ENCODE peak calls at places on chromosomes 4 and X, in ten cellular contexts. U is fibroblast of lung, D is HL-60, A is astrocyte of the cerebellum, E is GM06990, Y is A549, J is foreskin fibroblast, H is AG09309, X is prostate gland, S is fibroblast of mammary gland. W is an unnamed sample.

GRCh38 chr4:40241026-40241425 is 44.2 kb downstream of the RHOH start:
- DNase-seq in U (no peak), D (no peak), Y (no peak), A (no peak), X (no peak), J (no peak), S (no peak), E (no peak), H (no peak), W (no peak)

GRCh38 chrX:143304518-143304917 is 212.8 kb downstream of the SPANXN3 start:
- DNase-seq in H (no peak), E (no peak), A (no peak), Y (no peak), J (no peak), S (no peak), U (no peak), D (no peak), X (no peak), W (no peak)

GRCh38 chr4:139641218-139641617 is 24.4 kb upstream of the MGST2 start:
- DNase-seq in E (no peak), A (no peak), D (no peak), J (peak), X (no peak), H (no peak), S (peak), Y (peak), U (peak), W (no peak)

GRCh38 chrX:51802917-51803688 is 59.9 kb downstream of the GSPT2 start:
- DNase-seq in D (peak), H (no peak), X (peak), U (peak), A (peak), J (peak), Y (peak), S (peak), E (peak), W (no peak)

GRCh38 chr4:123783936-123784335 is 387.3 kb downstream of the SPRY1 start:
- DNase-seq in S (peak), J (peak), E (no peak), Y (no peak), D (no peak), X (no peak), U (peak), H (no peak), A (no peak), W (peak)

GRCh38 chr4:1759170-1759817 is 33.8 kb upstream of the FGFR3 start:
- DNase-seq in U (no peak), E (no peak), D (no peak), J (no peak), H (no peak), S (no peak), Y (no peak), A (no peak), X (no peak), W (no peak)

GRCh38 chr4:94466923-94467322 is 15.2 kb downstream of the PDLIM5 start:
- DNase-seq in S (no peak), A (no peak), E (no peak), Y (no peak), J (no peak), D (no peak), U (no peak), X (no peak), H (no peak), W (no peak)

GRCh38 chr4:92101609-92102231 is 202.0 kb upstream of the GRID2 start:
- DNase-seq in J (peak), U (peak), D (peak), X (no peak), A (peak), Y (no peak), H (no peak), E (no peak), S (peak), W (no peak)

GRCh38 chrX:40513012-40513411 is 67.8 kb upstream of the ATP6AP2 start:
- DNase-seq in H (no peak), E (no peak), S (no peak), J (no peak), A (no peak), U (no peak), D (no peak), Y (no peak), X (no peak), W (no peak)

GRCh38 chrX:72101597-72102037 is 30.1 kb downstream of the RTL5 start:
- DNase-seq in D (peak), U (no peak), J (no peak), A (no peak), S (no peak), X (no peak), E (no peak), H (no peak), Y (no peak), W (no peak)

GRCh38 chr4:2304877-2305561 is 43.1 kb upstream of the MXD4 start:
- DNase-seq in Y (no peak), D (no peak), U (no peak), S (no peak), E (no peak), A (no peak), J (no peak), X (no peak), H (no peak), W (no peak)

GRCh38 chr4:74317616-74318256 is 9.5 kb downstream of the EPGN start:
- DNase-seq in A (no peak), S (peak), U (no peak), H (no peak), Y (no peak), D (no peak), E (no peak), J (peak), X (no peak), W (no peak)

GRCh38 chr4:87896020-87896621 is 63.4 kb downstream of the MEPE start:
- DNase-seq in U (peak), D (peak), J (peak), Y (peak), E (no peak), H (peak), X (no peak), A (peak), S (peak), W (peak)

GRCh38 chr4:80153800-80154546 is 43.3 kb upstream of the PRDM8 start:
- DNase-seq in A (peak), H (no peak), J (peak), X (no peak), D (no peak), S (peak), Y (no peak), U (peak), E (no peak), W (no peak)

GRCh38 chr4:139242511-139243051 is 37.4 kb downstream of the MGARP start:
- DNase-seq in D (no peak), X (no peak), E (no peak), H (peak), S (peak), Y (no peak), J (peak), A (no peak), U (peak), W (peak)

GRCh38 chr4:5205981-5206380 is 154.7 kb downstream of the STK32B start:
- DNase-seq in D (no peak), S (no peak), J (no peak), X (no peak), Y (no peak), E (no peak), H (no peak), A (no peak), U (peak), W (no peak)

GRCh38 chr4:32917586-32917985 is 2197.4 kb downstream of the PCDH7 start:
- DNase-seq in D (no peak), H (no peak), E (no peak), Y (no peak), U (no peak), X (no peak), S (no peak), J (no peak), A (no peak), W (no peak)

GRCh38 chrX:34875204-34875603 is 67.4 kb upstream of the FAM47B start:
- DNase-seq in S (peak), Y (peak), E (no peak), D (no peak), X (no peak), J (peak), U (peak), H (peak), A (peak), W (no peak)

GRCh38 chrX:23493941-23494374 is 159.3 kb downstream of the PTCHD1 start:
- DNase-seq in E (peak), U (peak), A (no peak), S (peak), Y (peak), D (no peak), J (no peak), X (no peak), H (no peak), W (no peak)

GRCh38 chr4:40564004-40564403 is 65.7 kb downstream of the RBM47 start:
- DNase-seq in Y (no peak), J (no peak), E (no peak), X (no peak), S (peak), H (no peak), D (peak), A (no peak), U (peak), W (no peak)

GRCh38 chr4:90328558-90328957 is 201.4 kb downstream of the CCSER1 start:
- DNase-seq in H (no peak), A (peak), E (no peak), U (peak), Y (no peak), S (peak), J (peak), D (peak), X (no peak), W (no peak)

GRCh38 chr4:7518871-7519637 is 84.3 kb upstream of the PSAPL1 start:
- DNase-seq in J (no peak), E (no peak), Y (no peak), H (no peak), X (peak), D (no peak), A (no peak), S (no peak), U (no peak), W (no peak)

GRCh38 chr4:158313566-158313965 is 103.3 kb downstream of the TMEM144 start:
- DNase-seq in D (no peak), S (peak), H (no peak), E (no peak), U (peak), Y (no peak), X (no peak), J (peak), A (no peak), W (no peak)

GRCh38 chrX:102627640-102628039 is 23.6 kb upstream of the GPRASP1 start:
- DNase-seq in J (no peak), X (no peak), A (no peak), Y (no peak), U (no peak), E (no peak), S (no peak), H (no peak), D (no peak), W (no peak)

GRCh38 chr4:83212041-83212851 is 72.4 kb downstream of the COQ2 start:
- DNase-seq in A (no peak), J (no peak), H (no peak), S (no peak), E (peak), Y (no peak), U (no peak), X (no peak), D (no peak), W (no peak)

GRCh38 chr4:34771632-34772031 is 1472.7 kb downstream of the ARAP2 start:
- DNase-seq in S (no peak), Y (peak), D (no peak), U (no peak), J (no peak), X (no peak), E (no peak), H (no peak), A (no peak), W (no peak)

GRCh38 chr4:151204925-151205524 is 71.9 kb upstream of the PRSS48 start:
- DNase-seq in X (no peak), U (no peak), J (no peak), Y (peak), S (no peak), E (no peak), D (no peak), H (no peak), A (no peak), W (no peak)

GRCh38 chrX:43456906-43457305 is 199.2 kb upstream of the MAOA start:
- DNase-seq in H (no peak), D (no peak), A (no peak), J (no peak), U (no peak), X (no peak), E (no peak), Y (no peak), S (no peak), W (no peak)

GRCh38 chrX:135923353-135923752 is 29.8 kb downstream of the SAGE1 start:
- DNase-seq in X (no peak), E (no peak), U (no peak), D (no peak), A (no peak), H (no peak), J (no peak), S (no peak), Y (peak), W (no peak)

GRCh38 chrX:101958139-101958538 is 26.3 kb upstream of the ZMAT1 start:
- DNase-seq in X (no peak), U (no peak), H (no peak), D (no peak), A (no peak), S (peak), J (peak), E (no peak), Y (no peak), W (no peak)

GRCh38 chr4:156109943-156110925 is 156.6 kb upstream of the CTSO start:
- DNase-seq in X (peak), H (no peak), Y (peak), A (no peak), E (no peak), U (peak), S (peak), D (peak), J (peak), W (no peak)
- TF ChIP-seq CTCF in X (no peak), H (peak), Y (no peak), A (peak), E (peak), U (no peak), S (peak), D (no peak), J (no peak), W (peak)

DNA sequence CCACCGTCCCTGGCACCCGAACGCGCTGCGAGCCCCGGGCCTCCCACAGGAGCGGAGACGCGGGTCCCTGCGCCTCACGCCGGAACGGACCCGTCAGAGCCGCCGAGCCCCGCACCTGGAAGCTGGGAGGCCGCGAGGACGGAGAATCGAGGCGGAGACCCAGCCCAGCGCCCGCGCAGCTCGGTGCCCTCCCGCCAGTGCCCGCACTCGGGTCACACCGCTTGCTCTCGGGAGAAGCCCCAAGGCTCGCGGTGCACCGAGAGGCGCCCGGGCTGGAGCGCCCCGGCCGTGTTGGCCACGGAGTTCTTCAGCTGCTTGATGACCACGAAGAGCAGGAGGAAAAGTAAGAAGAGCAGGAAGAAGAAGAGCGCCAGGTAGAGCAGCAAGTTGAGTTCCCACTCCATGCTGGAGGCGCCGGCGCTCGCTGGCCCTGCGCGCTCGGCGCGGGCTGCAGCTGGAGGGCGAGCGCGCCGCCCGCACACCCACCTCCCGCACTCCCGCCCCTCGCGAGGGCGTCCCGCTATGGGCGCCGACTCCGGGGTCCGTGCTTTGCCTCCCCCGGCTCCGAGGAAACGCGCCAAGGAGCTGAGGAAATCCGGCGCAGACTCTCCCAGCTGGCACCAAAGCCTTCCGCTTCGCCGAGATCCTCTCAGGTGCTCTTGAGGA is at the start of gene SMIM43:
- DNase-seq in H (no peak), A (no peak), D (no peak), E (peak), J (peak), X (no peak), U (peak), S (no peak), Y (no peak), W (no peak)
- H3K4me3 ChIP-seq in H (peak), A (peak), D (peak), E (peak), J (peak), X (peak), U (peak), S (peak), Y (peak), W (peak)

DNA sequence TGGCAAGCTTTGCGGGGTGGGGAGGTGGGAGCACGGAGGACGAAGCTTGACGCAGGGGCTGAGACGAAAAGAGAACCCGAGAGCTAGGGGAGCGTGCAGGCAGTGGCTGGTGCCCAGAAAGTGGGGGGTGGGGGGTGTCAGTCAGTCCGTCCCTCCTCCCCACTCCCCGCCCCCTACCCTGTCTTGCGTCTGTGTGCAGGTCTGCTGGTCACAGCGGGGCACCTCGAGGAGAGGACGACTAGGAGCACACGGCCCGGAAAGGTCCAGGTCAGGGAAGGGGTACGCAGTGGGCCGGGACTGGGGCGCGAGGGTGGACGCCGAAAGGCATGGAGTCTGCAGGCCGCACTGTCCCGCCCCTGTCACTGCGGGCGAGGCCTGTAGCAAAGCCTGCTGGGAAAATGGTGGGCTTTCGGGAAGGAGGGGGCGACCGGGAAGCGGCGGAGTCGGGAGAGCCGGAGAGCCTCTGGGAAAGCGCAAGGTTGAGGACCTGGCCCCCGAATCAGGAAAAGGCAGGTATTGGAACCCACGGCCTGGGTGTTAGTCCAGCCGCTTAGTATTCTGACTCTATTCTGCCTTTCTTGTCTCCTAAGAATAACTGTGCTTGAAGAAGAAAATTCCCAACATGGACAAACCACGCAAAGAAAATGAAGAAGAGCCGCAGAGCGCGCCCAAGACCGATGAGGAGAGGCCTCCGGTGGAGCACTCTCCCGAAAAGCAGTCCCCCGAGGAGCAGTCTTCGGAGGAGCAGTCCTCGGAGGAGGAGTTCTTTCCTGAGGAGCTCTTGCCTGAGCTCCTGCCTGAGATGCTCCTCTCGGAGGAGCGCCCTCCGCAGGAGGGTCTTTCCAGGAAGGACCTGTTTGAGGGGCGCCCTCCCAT is 758 bp downstream of the TCEAL1 start:
- DNase-seq in X (peak), Y (peak), S (peak), U (peak), J (peak), A (no peak), H (peak), D (no peak), E (peak), W (no peak)
- TF ChIP-seq CTCF in X (peak), Y (peak), S (peak), U (peak), J (peak), A (peak), H (peak), D (no peak), E (peak), W (peak)

DNA sequence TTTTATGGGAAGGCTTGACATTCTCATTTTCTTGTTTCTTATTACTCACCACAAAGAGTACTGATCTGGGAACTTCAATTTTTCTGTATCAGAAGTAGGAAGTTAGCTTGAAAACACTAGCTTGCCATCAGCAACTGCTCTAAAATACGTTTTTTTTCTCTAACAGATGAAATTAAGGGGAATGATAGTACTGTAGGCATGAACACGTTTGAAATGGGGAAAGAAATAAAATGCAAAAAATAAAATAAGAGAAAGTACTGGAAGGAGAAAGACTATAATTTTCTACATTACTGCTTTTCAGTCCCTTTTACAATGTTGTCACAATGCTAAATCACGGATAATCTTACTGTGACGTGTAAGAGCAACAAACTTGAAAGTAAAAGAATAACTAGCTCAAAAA is 1.5 kb downstream of the RADX start:
- DNase-seq in S (no peak), Y (no peak), E (no peak), J (peak), A (no peak), X (no peak), H (no peak), U (no peak), D (no peak), W (no peak)
- H3K4me3 ChIP-seq in S (no peak), Y (no peak), E (peak), J (peak), A (peak), X (no peak), H (no peak), U (no peak), D (no peak), W (no peak)

GRCh38 chr4:72909461-72909860 is 160.1 kb downstream of the COX18 start:
- DNase-seq in X (peak), D (no peak), A (no peak), S (no peak), Y (no peak), U (no peak), J (no peak), E (no peak), H (no peak), W (no peak)
- TF ChIP-seq CTCF in X (peak), D (no peak), A (peak), S (no peak), Y (no peak), U (no peak), J (no peak), E (peak), H (peak), W (no peak)

GRCh38 chrX:133921764-133922389 is 63.5 kb downstream of the GPC3 start:
- DNase-seq in E (no peak), J (peak), X (peak), Y (peak), D (peak), A (no peak), S (peak), H (no peak), U (no peak), W (no peak)
- H3K4me3 ChIP-seq in E (no peak), J (no peak), X (no peak), Y (no peak), D (no peak), A (no peak), S (no peak), H (no peak), U (no peak), W (no peak)

DNA sequence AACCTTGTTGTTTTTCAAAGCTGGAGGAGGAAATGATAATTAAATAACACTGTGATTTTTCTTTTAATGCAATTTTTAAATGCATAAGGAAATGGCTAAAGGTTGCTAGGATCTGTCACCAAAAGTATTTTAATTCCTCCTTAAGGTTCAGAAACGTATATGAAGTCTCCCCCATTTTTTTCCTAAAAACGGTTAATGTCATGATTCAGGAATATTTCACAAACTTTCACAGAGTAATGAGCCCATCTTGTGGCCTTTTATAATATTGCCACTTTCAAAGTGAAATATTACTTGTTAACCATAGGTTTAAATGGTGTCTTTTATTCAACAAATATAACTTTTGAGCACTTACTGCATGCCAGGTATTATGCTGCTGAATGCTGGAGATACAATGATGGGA is 99.5 kb upstream of the USP38 start:
- DNase-seq in Y (peak), U (no peak), H (no peak), E (no peak), A (no peak), D (no peak), J (peak), S (no peak), X (no peak), W (no peak)
- TF ChIP-seq CTCF in Y (peak), U (peak), H (peak), E (peak), A (no peak), D (no peak), J (no peak), S (peak), X (no peak), W (no peak)